ENCODE peak calls at places on chromosomes 2 and 18, in four cellular contexts. One of them, this sample, is unnamed.
A peak's percentile ranks its signal among the peaks of the same experiment; 100 is the strongest.

GRCh38 chr2:135980450-135981080 is 4.9 kb downstream of the DARS1 start:
- DNase-seq in sigmoid colon: no peak
- DNase-seq in K562: no peak
- DNase-seq in transverse colon: no peak
- DNase-seq in this sample: no peak

GRCh38 chr2:230347659-230348305 is 20.8 kb downstream of the SP140L start:
- DNase-seq in sigmoid colon: no peak
- DNase-seq in K562: no peak
- DNase-seq in transverse colon: no peak
- DNase-seq in this sample: no peak

GRCh38 chr2:103734911-103735310 is 973.1 kb downstream of the TMEM182 start:
- DNase-seq in sigmoid colon: no peak
- DNase-seq in K562: no peak
- DNase-seq in transverse colon: no peak
- DNase-seq in this sample: no peak

GRCh38 chr2:3483227-3483985 is 35.9 kb downstream of the ADI1 start:
- DNase-seq in sigmoid colon: peak; percentile 79
- DNase-seq in K562: no peak
- DNase-seq in transverse colon: peak; percentile 55
- DNase-seq in this sample: peak; percentile 58

GRCh38 chr18:58213445-58213844 is 169.4 kb downstream of the NEDD4L start:
- DNase-seq in sigmoid colon: no peak
- DNase-seq in K562: no peak
- DNase-seq in transverse colon: no peak
- DNase-seq in this sample: no peak

GRCh38 chr18:70454705-70455322 is 166.0 kb downstream of the SOCS6 start:
- DNase-seq in sigmoid colon: no peak
- DNase-seq in K562: peak; percentile 28
- DNase-seq in transverse colon: no peak
- DNase-seq in this sample: no peak

GRCh38 chr2:205684871-205685313 is 2.6 kb downstream of the NRP2 start:
- DNase-seq in sigmoid colon: peak; percentile 83
- DNase-seq in K562: no peak
- DNase-seq in transverse colon: no peak
- DNase-seq in this sample: no peak

GRCh38 chr18:37634516-37634915 is 68.9 kb upstream of the CELF4 start:
- DNase-seq in sigmoid colon: no peak
- DNase-seq in K562: no peak
- DNase-seq in transverse colon: no peak
- DNase-seq in this sample: no peak

GRCh38 chr2:96537734-96538486 is 1.4 kb downstream of the ARID5A start:
- DNase-seq in sigmoid colon: no peak
- DNase-seq in K562: no peak
- DNase-seq in transverse colon: no peak
- DNase-seq in this sample: no peak

GRCh38 chr2:38035968-38036367 is 40.0 kb downstream of the CYP1B1 start:
- DNase-seq in sigmoid colon: no peak
- DNase-seq in K562: no peak
- DNase-seq in transverse colon: no peak
- DNase-seq in this sample: no peak

GRCh38 chr2:46009772-46010171 is 287.4 kb upstream of the EPAS1 start:
- DNase-seq in sigmoid colon: no peak
- DNase-seq in K562: no peak
- DNase-seq in transverse colon: no peak
- DNase-seq in this sample: no peak

GRCh38 chr18:22826726-22827125 is 106.4 kb upstream of the RBBP8 start:
- DNase-seq in sigmoid colon: no peak
- DNase-seq in K562: no peak
- DNase-seq in transverse colon: no peak
- DNase-seq in this sample: no peak

GRCh38 chr2:230219419-230220331 is at the start of gene SP110:
- DNase-seq in sigmoid colon: peak; percentile 89
- DNase-seq in K562: peak; percentile 58
- DNase-seq in transverse colon: peak; percentile 86
- DNase-seq in this sample: peak; percentile 88

GRCh38 chr18:41906528-41907256 is 48.3 kb upstream of the PIK3C3 start:
- DNase-seq in sigmoid colon: no peak
- DNase-seq in K562: peak; percentile 55
- DNase-seq in transverse colon: no peak
- DNase-seq in this sample: no peak

GRCh38 chr2:102772659-102773058 is 10.8 kb downstream of the TMEM182 start:
- DNase-seq in sigmoid colon: no peak
- DNase-seq in K562: no peak
- DNase-seq in transverse colon: no peak
- DNase-seq in this sample: no peak

GRCh38 chr2:45623120-45623519 is 12.1 kb upstream of the SRBD1 start:
- DNase-seq in sigmoid colon: no peak
- DNase-seq in K562: no peak
- DNase-seq in transverse colon: no peak
- DNase-seq in this sample: no peak

GRCh38 chr2:129192841-129193253 is 786.6 kb upstream of the RAB6C start:
- DNase-seq in sigmoid colon: no peak
- DNase-seq in K562: no peak
- DNase-seq in transverse colon: no peak
- DNase-seq in this sample: peak; percentile 83

GRCh38 chr18:55927831-55928230 is 339.8 kb upstream of the TCF4 start:
- DNase-seq in sigmoid colon: no peak
- DNase-seq in K562: no peak
- DNase-seq in transverse colon: no peak
- DNase-seq in this sample: no peak

GRCh38 chr2:176753752-176754474 is 458.7 kb upstream of the HNRNPA3 start:
- DNase-seq in sigmoid colon: no peak
- DNase-seq in K562: no peak
- DNase-seq in transverse colon: no peak
- DNase-seq in this sample: no peak

GRCh38 chr2:200765139-200765951 is 46.4 kb upstream of the BZW1 start:
- DNase-seq in sigmoid colon: no peak
- DNase-seq in K562: no peak
- DNase-seq in transverse colon: no peak
- DNase-seq in this sample: no peak

GRCh38 chr2:21379140-21379539 is 255.4 kb downstream of the TDRD15 start:
- DNase-seq in sigmoid colon: no peak
- DNase-seq in K562: no peak
- DNase-seq in transverse colon: no peak
- DNase-seq in this sample: no peak

GRCh38 chr18:79965119-79965902 is 868 bp downstream of the HSBP1L1 start:
- DNase-seq in sigmoid colon: peak; percentile 77
- DNase-seq in K562: no peak
- DNase-seq in transverse colon: peak; percentile 80
- DNase-seq in this sample: peak; percentile 60

GRCh38 chr2:10776231-10776977 is 36.2 kb downstream of the PDIA6 start:
- DNase-seq in sigmoid colon: peak; percentile 48
- DNase-seq in K562: no peak
- DNase-seq in transverse colon: no peak
- DNase-seq in this sample: peak; percentile 25

GRCh38 chr2:168801961-168802824 is at the start of gene NOSTRIN:
- DNase-seq in sigmoid colon: no peak
- DNase-seq in K562: peak; percentile 70
- DNase-seq in transverse colon: peak; percentile 83
- DNase-seq in this sample: peak; percentile 78

GRCh38 chr2:187500585-187501359 is 52.7 kb upstream of the CALCRL start:
- DNase-seq in sigmoid colon: no peak
- DNase-seq in K562: peak; percentile 13
- DNase-seq in transverse colon: no peak
- DNase-seq in this sample: no peak

GRCh38 chr2:176088048-176088936 is 4.2 kb upstream of the HOXD13 start:
- DNase-seq in sigmoid colon: no peak
- DNase-seq in K562: peak; percentile 71
- DNase-seq in transverse colon: peak; percentile 59
- DNase-seq in this sample: peak; percentile 54

GRCh38 chr2:69581774-69582581 is 61.6 kb downstream of the AAK1 start:
- DNase-seq in sigmoid colon: no peak
- DNase-seq in K562: peak; percentile 39
- DNase-seq in transverse colon: no peak
- DNase-seq in this sample: no peak

GRCh38 chr2:101517753-101518152 is 42.8 kb upstream of the RFX8 start:
- DNase-seq in sigmoid colon: no peak
- DNase-seq in K562: no peak
- DNase-seq in transverse colon: no peak
- DNase-seq in this sample: no peak

GRCh38 chr2:190576565-190576964 is 42.0 kb upstream of the NEMP2 start:
- DNase-seq in sigmoid colon: no peak
- DNase-seq in K562: no peak
- DNase-seq in transverse colon: no peak
- DNase-seq in this sample: no peak

GRCh38 chr18:53134711-53135110 is 794.7 kb downstream of the DCC start:
- DNase-seq in sigmoid colon: no peak
- DNase-seq in K562: no peak
- DNase-seq in transverse colon: no peak
- DNase-seq in this sample: no peak

GRCh38 chr2:2107140-2107539 is 223.9 kb downstream of the MYT1L start:
- DNase-seq in sigmoid colon: no peak
- DNase-seq in K562: no peak
- DNase-seq in transverse colon: no peak
- DNase-seq in this sample: no peak

GRCh38 chr2:221570321-221571107 is 1.6 kb downstream of the EPHA4 start:
- DNase-seq in sigmoid colon: no peak
- DNase-seq in K562: no peak
- DNase-seq in transverse colon: peak; percentile 18
- DNase-seq in this sample: no peak

GRCh38 chr2:118319271-118319684 is 231.0 kb downstream of the INSIG2 start:
- DNase-seq in sigmoid colon: no peak
- DNase-seq in K562: no peak
- DNase-seq in transverse colon: no peak
- DNase-seq in this sample: no peak

GRCh38 chr18:59402432-59403090 is 43.5 kb upstream of the LMAN1 start:
- DNase-seq in sigmoid colon: peak; percentile 77
- DNase-seq in K562: peak; percentile 61
- DNase-seq in transverse colon: peak; percentile 74
- DNase-seq in this sample: peak; percentile 85

GRCh38 chr2:159053186-159054031 is 85.0 kb downstream of the TANC1 start:
- DNase-seq in sigmoid colon: no peak
- DNase-seq in K562: no peak
- DNase-seq in transverse colon: no peak
- DNase-seq in this sample: no peak

GRCh38 chr2:198054299-198054698 is 249.9 kb downstream of the PLCL1 start:
- DNase-seq in sigmoid colon: no peak
- DNase-seq in K562: peak; percentile 58
- DNase-seq in transverse colon: peak; percentile 13
- DNase-seq in this sample: peak; percentile 34

GRCh38 chr2:1707771-1708351 is 36.5 kb downstream of the PXDN start:
- DNase-seq in sigmoid colon: peak; percentile 92
- DNase-seq in K562: no peak
- DNase-seq in transverse colon: peak; percentile 55
- DNase-seq in this sample: no peak

GRCh38 chr18:2086439-2086838 is 484.9 kb downstream of the METTL4 start:
- DNase-seq in sigmoid colon: no peak
- DNase-seq in K562: no peak
- DNase-seq in transverse colon: no peak
- DNase-seq in this sample: no peak

GRCh38 chr2:117058366-117058765 is 756.1 kb upstream of the DDX18 start:
- DNase-seq in sigmoid colon: no peak
- DNase-seq in K562: no peak
- DNase-seq in transverse colon: no peak
- DNase-seq in this sample: no peak
- H3K4me3 ChIP-seq in sigmoid colon: no peak overlapping the region
- H3K4me3 ChIP-seq in K562: no peak overlapping the region
- H3K4me3 ChIP-seq in transverse colon: no peak overlapping the region
- H3K4me3 ChIP-seq in this sample: no peak overlapping the region

DNA sequence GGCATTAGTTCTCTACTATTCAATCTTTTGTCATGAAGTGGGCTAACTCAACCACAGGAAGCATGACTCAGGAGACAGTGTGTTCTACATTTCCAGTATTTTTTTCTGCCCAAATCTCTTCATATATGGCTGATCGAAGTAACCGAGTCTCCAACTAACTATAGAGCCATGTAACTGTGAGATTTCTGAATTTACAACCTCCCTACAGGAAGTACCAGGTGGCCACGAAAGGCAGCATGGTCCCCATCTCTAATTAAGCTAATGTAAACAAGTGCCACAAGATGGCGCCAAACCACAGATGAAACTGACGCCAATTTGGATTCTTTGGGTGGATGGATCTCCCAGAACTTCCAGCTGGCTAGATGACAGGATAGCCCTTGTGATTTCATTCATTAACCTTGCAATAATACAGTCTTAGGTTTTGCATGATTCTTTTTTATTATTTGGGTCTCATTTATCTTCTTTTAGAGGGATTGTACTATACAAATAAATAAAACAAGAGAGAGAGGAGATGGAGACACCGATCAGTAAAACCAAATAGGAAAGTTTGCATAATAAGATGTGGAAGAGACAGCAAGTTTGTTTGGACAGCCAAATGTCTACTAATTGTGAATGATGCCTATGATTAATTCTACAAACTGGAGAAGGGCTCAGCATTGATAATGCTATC is 18.3 kb upstream of the ARHGAP15 start:
- DNase-seq in sigmoid colon: no peak
- DNase-seq in K562: peak; percentile 40
- DNase-seq in transverse colon: peak; percentile 60
- DNase-seq in this sample: peak; percentile 64
- TF ChIP-seq POLR2AphosphoS5 in sigmoid colon: no peak
- TF ChIP-seq POLR2AphosphoS5 in K562: no peak
- TF ChIP-seq POLR2AphosphoS5 in transverse colon: no peak
- TF ChIP-seq POLR2AphosphoS5 in this sample: no peak

GRCh38 chr2:17915811-17916523 is 37.5 kb downstream of the KCNS3 start:
- DNase-seq in sigmoid colon: no peak
- DNase-seq in K562: no peak
- DNase-seq in transverse colon: no peak
- DNase-seq in this sample: no peak

GRCh38 chr2:17912266-17912691 is 33.8 kb downstream of the KCNS3 start:
- DNase-seq in sigmoid colon: no peak
- DNase-seq in K562: no peak
- DNase-seq in transverse colon: no peak
- DNase-seq in this sample: no peak

GRCh38 chr2:17910971-17911370 is 32.5 kb downstream of the KCNS3 start:
- DNase-seq in sigmoid colon: no peak
- DNase-seq in K562: no peak
- DNase-seq in transverse colon: no peak
- DNase-seq in this sample: no peak

GRCh38 chr2:17915099-17915498 is 36.6 kb downstream of the KCNS3 start:
- DNase-seq in sigmoid colon: no peak
- DNase-seq in K562: no peak
- DNase-seq in transverse colon: no peak
- DNase-seq in this sample: no peak

GRCh38 chr2:17911491-17912260 is 33.2 kb downstream of the KCNS3 start:
- DNase-seq in sigmoid colon: no peak
- DNase-seq in K562: no peak
- DNase-seq in transverse colon: no peak
- DNase-seq in this sample: no peak
- TF ChIP-seq EP300 in sigmoid colon: no peak
- TF ChIP-seq EP300 in K562: no peak
- TF ChIP-seq EP300 in transverse colon: no peak
- TF ChIP-seq EP300 in this sample: no peak

DNA sequence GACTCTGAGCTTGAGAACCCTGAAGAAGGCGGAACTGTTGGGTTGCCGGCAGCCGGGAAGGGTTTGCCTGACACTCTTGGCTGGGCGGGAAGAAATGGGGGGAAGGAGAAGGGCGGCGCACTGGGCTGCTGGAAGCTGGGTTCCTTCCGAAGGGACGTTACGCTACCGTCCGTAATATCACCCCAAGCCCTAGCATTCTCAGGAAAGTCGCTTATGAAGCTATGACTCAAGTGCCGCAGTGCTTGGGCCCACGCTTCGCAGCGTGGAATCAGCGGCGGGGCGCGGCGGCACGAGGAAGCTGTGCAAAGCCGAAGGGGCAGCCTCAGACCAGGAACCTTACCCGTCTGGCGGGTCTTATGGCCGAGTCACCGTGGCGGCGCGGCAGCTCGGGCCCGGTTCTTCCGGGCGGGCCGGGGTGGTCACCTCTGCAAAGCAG is 50.2 kb upstream of the SIGLEC15 start:
- DNase-seq in sigmoid colon: peak; percentile 84
- DNase-seq in K562: peak; percentile 18
- DNase-seq in transverse colon: peak; percentile 61
- DNase-seq in this sample: peak; percentile 77
- H3K4me3 ChIP-seq in sigmoid colon: peak overlapping the region; percentile 72
- H3K4me3 ChIP-seq in K562: peak overlapping the region; percentile 39
- H3K4me3 ChIP-seq in transverse colon: peak overlapping the region; percentile 48
- H3K4me3 ChIP-seq in this sample: peak overlapping the region; percentile 59